ENCODE peak calls at places on chromosomes 2 and 18, in six cellular contexts. J, E, Z, X, U and Y are unnamed samples.
A peak's percentile ranks its signal among the peaks of the same experiment; 100 is the strongest.

GRCh38 chr2:60861736-60862135 is 19.6 kb upstream of the REL start:
- DNase-seq in J (peak; percentile 48), E (no peak), Z (no peak), X (no peak), U (no peak), Y (no peak)

GRCh38 chr2:37561615-37562569 is 109.5 kb downstream of the CDC42EP3 start:
- DNase-seq in J (peak; percentile 96), E (no peak), Z (no peak), X (no peak), U (no peak), Y (no peak)

GRCh38 chr2:198017068-198017467 is 212.7 kb downstream of the PLCL1 start:
- DNase-seq in J (no peak), E (no peak), Z (no peak), X (no peak), U (no peak), Y (no peak)

GRCh38 chr18:26227051-26227672 is 917 bp downstream of the TAF4B start:
- DNase-seq in J (no peak), E (no peak), Z (peak; percentile 10), X (no peak), U (no peak), Y (no peak)

GRCh38 chr2:205758051-205758450 is 75.8 kb downstream of the NRP2 start:
- DNase-seq in J (peak; percentile 65), E (peak; percentile 67), Z (no peak), X (peak; percentile 49), U (no peak), Y (no peak)

GRCh38 chr2:1132328-1132964 is 181.8 kb downstream of the SNTG2 start:
- DNase-seq in J (no peak), E (no peak), Z (peak; percentile 14), X (no peak), U (no peak), Y (no peak)

GRCh38 chr18:51721388-51721787 is 523.9 kb upstream of the MEX3C start:
- DNase-seq in J (no peak), E (no peak), Z (peak; percentile 34), X (no peak), U (no peak), Y (no peak)

GRCh38 chr2:48531141-48531648 is 1.2 kb downstream of the STON1 start:
- DNase-seq in J (peak; percentile 49), E (peak; percentile 68), Z (peak; percentile 44), X (no peak), U (peak; percentile 65), Y (no peak)

GRCh38 chr2:190791983-190792575 is 88.5 kb upstream of the GLS start:
- DNase-seq in J (no peak), E (no peak), Z (no peak), X (no peak), U (no peak), Y (no peak)